ENCODE peak calls at places on chromosomes 13 and 19, in ten cellular contexts. One of them, this sample, is unnamed.

GRCh38 chr13:65959305-65959704 is 1270.8 kb downstream of the PCDH9 start:
- DNase-seq in GM23248: peak
- DNase-seq in PC-3: peak
- DNase-seq in astrocyte: peak
- DNase-seq in fibroblast of lung: peak
- DNase-seq in hepatocyte: no peak
- DNase-seq in HCT116: no peak
- DNase-seq in neural progenitor cell: no peak
- DNase-seq in endothelial cell of umbilical vein: no peak
- DNase-seq in HepG2: no peak
- DNase-seq in this sample: no peak

GRCh38 chr13:60591348-60591747 is 194.3 kb downstream of the TDRD3 start:
- DNase-seq in fibroblast of lung: peak
- DNase-seq in PC-3: peak
- DNase-seq in GM23248: peak
- DNase-seq in astrocyte: peak
- DNase-seq in endothelial cell of umbilical vein: no peak
- DNase-seq in HepG2: no peak
- DNase-seq in HCT116: no peak
- DNase-seq in neural progenitor cell: no peak
- DNase-seq in hepatocyte: no peak
- DNase-seq in this sample: peak

GRCh38 chr13:34030782-34031181 is 212.8 kb downstream of the RFC3 start:
- DNase-seq in astrocyte: no peak
- DNase-seq in HepG2: no peak
- DNase-seq in neural progenitor cell: no peak
- DNase-seq in fibroblast of lung: no peak
- DNase-seq in GM23248: peak
- DNase-seq in hepatocyte: no peak
- DNase-seq in HCT116: no peak
- DNase-seq in endothelial cell of umbilical vein: no peak
- DNase-seq in PC-3: peak
- DNase-seq in this sample: no peak

GRCh38 chr19:29277107-29277506 is 64.2 kb upstream of the UQCRFS1 start:
- DNase-seq in hepatocyte: no peak
- DNase-seq in neural progenitor cell: peak
- DNase-seq in fibroblast of lung: no peak
- DNase-seq in astrocyte: no peak
- DNase-seq in HepG2: no peak
- DNase-seq in HCT116: no peak
- DNase-seq in endothelial cell of umbilical vein: no peak
- DNase-seq in GM23248: no peak
- DNase-seq in PC-3: no peak
- DNase-seq in this sample: no peak

GRCh38 chr19:10009269-10009665 is 1.0 kb downstream of the COL5A3 start:
- DNase-seq in fibroblast of lung: peak
- DNase-seq in endothelial cell of umbilical vein: peak
- DNase-seq in GM23248: peak
- DNase-seq in HepG2: no peak
- DNase-seq in PC-3: peak
- DNase-seq in HCT116: no peak
- DNase-seq in hepatocyte: peak
- DNase-seq in astrocyte: peak
- DNase-seq in neural progenitor cell: peak
- DNase-seq in this sample: peak

GRCh38 chr13:47639716-47640447 is 361.2 kb downstream of the SUCLA2 start:
- DNase-seq in endothelial cell of umbilical vein: no peak
- DNase-seq in GM23248: peak
- DNase-seq in neural progenitor cell: no peak
- DNase-seq in fibroblast of lung: no peak
- DNase-seq in astrocyte: no peak
- DNase-seq in hepatocyte: no peak
- DNase-seq in HCT116: no peak
- DNase-seq in PC-3: peak
- DNase-seq in HepG2: no peak
- DNase-seq in this sample: no peak

GRCh38 chr13:81408647-81409046 is 1067.7 kb upstream of the SPRY2 start:
- DNase-seq in astrocyte: no peak
- DNase-seq in hepatocyte: no peak
- DNase-seq in fibroblast of lung: no peak
- DNase-seq in HCT116: no peak
- DNase-seq in GM23248: no peak
- DNase-seq in PC-3: no peak
- DNase-seq in HepG2: no peak
- DNase-seq in neural progenitor cell: no peak
- DNase-seq in endothelial cell of umbilical vein: no peak
- DNase-seq in this sample: no peak

GRCh38 chr19:47697863-47698609 is 15.2 kb upstream of the EHD2 start:
- DNase-seq in hepatocyte: peak
- DNase-seq in fibroblast of lung: peak
- DNase-seq in PC-3: peak
- DNase-seq in HCT116: peak
- DNase-seq in GM23248: peak
- DNase-seq in astrocyte: peak
- DNase-seq in neural progenitor cell: peak
- DNase-seq in HepG2: peak
- DNase-seq in endothelial cell of umbilical vein: peak
- DNase-seq in this sample: peak

GRCh38 chr13:38418286-38418685 is 68.6 kb downstream of the UFM1 start:
- DNase-seq in astrocyte: no peak
- DNase-seq in endothelial cell of umbilical vein: no peak
- DNase-seq in neural progenitor cell: no peak
- DNase-seq in PC-3: no peak
- DNase-seq in HepG2: no peak
- DNase-seq in hepatocyte: no peak
- DNase-seq in fibroblast of lung: no peak
- DNase-seq in GM23248: peak
- DNase-seq in HCT116: no peak
- DNase-seq in this sample: no peak

GRCh38 chr13:99980201-99981114 is 1.1 kb upstream of the ZIC2 start:
- DNase-seq in neural progenitor cell: peak
- DNase-seq in hepatocyte: peak
- DNase-seq in HCT116: peak
- DNase-seq in endothelial cell of umbilical vein: peak
- DNase-seq in PC-3: peak
- DNase-seq in astrocyte: peak
- DNase-seq in fibroblast of lung: peak
- DNase-seq in GM23248: peak
- DNase-seq in HepG2: no peak
- DNase-seq in this sample: peak

GRCh38 chr13:30645629-30646028 is 27.9 kb downstream of the USPL1 start:
- DNase-seq in PC-3: no peak
- DNase-seq in HCT116: no peak
- DNase-seq in fibroblast of lung: no peak
- DNase-seq in astrocyte: no peak
- DNase-seq in endothelial cell of umbilical vein: no peak
- DNase-seq in hepatocyte: no peak
- DNase-seq in neural progenitor cell: no peak
- DNase-seq in HepG2: no peak
- DNase-seq in GM23248: no peak
- DNase-seq in this sample: no peak

GRCh38 chr13:30647824-30648521 is 30.3 kb downstream of the USPL1 start:
- DNase-seq in GM23248: no peak
- DNase-seq in HepG2: no peak
- DNase-seq in fibroblast of lung: no peak
- DNase-seq in PC-3: no peak
- DNase-seq in neural progenitor cell: no peak
- DNase-seq in endothelial cell of umbilical vein: no peak
- DNase-seq in hepatocyte: no peak
- DNase-seq in astrocyte: no peak
- DNase-seq in HCT116: no peak
- DNase-seq in this sample: no peak

GRCh38 chr13:30648522-30649012 is 30.8 kb downstream of the USPL1 start:
- DNase-seq in fibroblast of lung: no peak
- DNase-seq in PC-3: no peak
- DNase-seq in HepG2: peak
- DNase-seq in endothelial cell of umbilical vein: no peak
- DNase-seq in HCT116: no peak
- DNase-seq in hepatocyte: no peak
- DNase-seq in astrocyte: no peak
- DNase-seq in GM23248: no peak
- DNase-seq in neural progenitor cell: no peak
- DNase-seq in this sample: no peak

GRCh38 chr13:30652746-30653145 is 35.0 kb downstream of the USPL1 start:
- DNase-seq in astrocyte: no peak
- DNase-seq in HepG2: no peak
- DNase-seq in GM23248: no peak
- DNase-seq in endothelial cell of umbilical vein: no peak
- DNase-seq in neural progenitor cell: no peak
- DNase-seq in fibroblast of lung: peak
- DNase-seq in HCT116: no peak
- DNase-seq in hepatocyte: no peak
- DNase-seq in PC-3: no peak
- DNase-seq in this sample: peak

GRCh38 chr13:30647420-30647819 is 29.7 kb downstream of the USPL1 start:
- DNase-seq in neural progenitor cell: no peak
- DNase-seq in HepG2: no peak
- DNase-seq in GM23248: no peak
- DNase-seq in PC-3: no peak
- DNase-seq in HCT116: no peak
- DNase-seq in fibroblast of lung: no peak
- DNase-seq in endothelial cell of umbilical vein: no peak
- DNase-seq in astrocyte: no peak
- DNase-seq in hepatocyte: no peak
- DNase-seq in this sample: no peak
- H3K27ac ChIP-seq in neural progenitor cell: no peak
- H3K27ac ChIP-seq in HepG2: no peak
- H3K27ac ChIP-seq in GM23248: no peak
- H3K27ac ChIP-seq in PC-3: no peak
- H3K27ac ChIP-seq in HCT116: no peak
- H3K27ac ChIP-seq in fibroblast of lung: no peak
- H3K27ac ChIP-seq in endothelial cell of umbilical vein: no peak
- H3K27ac ChIP-seq in astrocyte: no peak
- H3K27ac ChIP-seq in hepatocyte: no peak
- H3K27ac ChIP-seq in this sample: no peak

GRCh38 chr13:98752111-98752941 is at the start of gene SLC15A1:
- DNase-seq in PC-3: no peak
- DNase-seq in GM23248: peak
- DNase-seq in HepG2: no peak
- DNase-seq in astrocyte: no peak
- DNase-seq in hepatocyte: peak
- DNase-seq in neural progenitor cell: peak
- DNase-seq in endothelial cell of umbilical vein: peak
- DNase-seq in HCT116: no peak
- DNase-seq in fibroblast of lung: no peak
- DNase-seq in this sample: peak
- TF ChIP-seq EZH2 in PC-3: no peak
- TF ChIP-seq EZH2 in GM23248: peak
- TF ChIP-seq EZH2 in HepG2: no peak
- TF ChIP-seq EZH2 in astrocyte: peak
- TF ChIP-seq EZH2 in hepatocyte: no peak
- TF ChIP-seq EZH2 in neural progenitor cell: peak
- TF ChIP-seq EZH2 in endothelial cell of umbilical vein: peak
- TF ChIP-seq EZH2 in HCT116: no peak
- TF ChIP-seq EZH2 in fibroblast of lung: peak
- TF ChIP-seq EZH2 in this sample: peak

GRCh38 chr19:50024719-50025021 is 502 bp downstream of the VRK3 start:
- DNase-seq in astrocyte: no peak
- DNase-seq in GM23248: no peak
- DNase-seq in PC-3: no peak
- DNase-seq in HCT116: no peak
- DNase-seq in neural progenitor cell: no peak
- DNase-seq in hepatocyte: no peak
- DNase-seq in endothelial cell of umbilical vein: no peak
- DNase-seq in HepG2: no peak
- DNase-seq in fibroblast of lung: no peak
- DNase-seq in this sample: peak
- H3K27ac ChIP-seq in astrocyte: peak
- H3K27ac ChIP-seq in GM23248: peak
- H3K27ac ChIP-seq in PC-3: peak
- H3K27ac ChIP-seq in HCT116: peak
- H3K27ac ChIP-seq in neural progenitor cell: no peak
- H3K27ac ChIP-seq in hepatocyte: peak
- H3K27ac ChIP-seq in endothelial cell of umbilical vein: peak
- H3K27ac ChIP-seq in HepG2: peak
- H3K27ac ChIP-seq in fibroblast of lung: peak
- H3K27ac ChIP-seq in this sample: peak

DNA sequence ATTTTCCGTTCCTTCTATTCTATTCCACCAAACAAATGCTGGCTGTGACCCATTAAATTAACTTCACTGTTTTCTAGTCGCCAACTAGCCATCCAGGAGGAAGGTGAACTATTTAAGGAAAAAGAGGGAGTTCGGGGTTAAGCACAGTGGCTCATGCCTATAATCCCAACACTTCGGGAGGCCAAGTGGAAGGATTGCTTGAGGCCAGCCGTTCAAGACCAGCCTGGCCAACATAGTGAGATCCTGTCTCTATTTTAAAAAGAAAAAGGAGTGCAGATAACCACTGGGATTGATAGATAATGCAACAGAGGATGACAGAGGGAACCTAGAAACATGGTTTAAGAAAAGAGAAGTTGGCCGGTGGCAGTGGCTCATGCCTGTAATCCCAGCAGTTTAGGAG is 44.7 kb downstream of the SPTBN4 start:
- DNase-seq in astrocyte: no peak
- DNase-seq in endothelial cell of umbilical vein: no peak
- DNase-seq in hepatocyte: no peak
- DNase-seq in PC-3: no peak
- DNase-seq in HepG2: no peak
- DNase-seq in fibroblast of lung: no peak
- DNase-seq in HCT116: no peak
- DNase-seq in GM23248: no peak
- DNase-seq in neural progenitor cell: no peak
- DNase-seq in this sample: no peak
- TF ChIP-seq EZH2 in astrocyte: no peak
- TF ChIP-seq EZH2 in endothelial cell of umbilical vein: no peak
- TF ChIP-seq EZH2 in hepatocyte: no peak
- TF ChIP-seq EZH2 in PC-3: no peak
- TF ChIP-seq EZH2 in HepG2: no peak
- TF ChIP-seq EZH2 in fibroblast of lung: no peak
- TF ChIP-seq EZH2 in HCT116: no peak
- TF ChIP-seq EZH2 in GM23248: no peak
- TF ChIP-seq EZH2 in neural progenitor cell: no peak
- TF ChIP-seq EZH2 in this sample: no peak